ENCODE peak calls at places on chromosomes 7 and 10, in four cellular contexts. Q is MM.1S, K is right cardiac atrium, I is brain microvascular endothelial cell. W is an unnamed sample.

GRCh38 chr7:34486371-34486770 is 171.6 kb upstream of the NPSR1 start:
- DNase-seq in Q (no peak), K (no peak), I (no peak), W (no peak)

GRCh38 chr7:116463956-116464355 is 35.6 kb upstream of the CAV2 start:
- DNase-seq in Q (no peak), K (no peak), I (no peak), W (no peak)

GRCh38 chr7:6315786-6316185 is 43.4 kb upstream of the CYTH3 start:
- DNase-seq in Q (peak), K (no peak), I (no peak), W (no peak)

GRCh38 chr7:115707236-115707635 is 323.3 kb downstream of the TFEC start:
- DNase-seq in Q (peak), K (no peak), I (no peak), W (no peak)

GRCh38 chr10:99523251-99523773 is 9.4 kb upstream of the NKX2-3 start:
- DNase-seq in Q (no peak), K (no peak), I (no peak), W (no peak)

GRCh38 chr10:44369851-44370250 is 15.0 kb downstream of the CXCL12 start:
- DNase-seq in Q (no peak), K (no peak), I (no peak), W (no peak)

GRCh38 chr10:125679436-125679835 is 3.5 kb downstream of the TEX36 start:
- DNase-seq in Q (no peak), K (no peak), I (no peak), W (no peak)

GRCh38 chr10:123854003-123854402 is 37.6 kb downstream of the CPXM2 start:
- DNase-seq in Q (no peak), K (no peak), I (no peak), W (no peak)

GRCh38 chr7:19526639-19527038 is 182.2 kb downstream of the POLR1F start:
- DNase-seq in Q (no peak), K (no peak), I (no peak), W (no peak)

GRCh38 chr7:72213769-72214168 is 198.4 kb downstream of the CALN1 start:
- DNase-seq in Q (no peak), K (no peak), I (no peak), W (no peak)

DNA sequence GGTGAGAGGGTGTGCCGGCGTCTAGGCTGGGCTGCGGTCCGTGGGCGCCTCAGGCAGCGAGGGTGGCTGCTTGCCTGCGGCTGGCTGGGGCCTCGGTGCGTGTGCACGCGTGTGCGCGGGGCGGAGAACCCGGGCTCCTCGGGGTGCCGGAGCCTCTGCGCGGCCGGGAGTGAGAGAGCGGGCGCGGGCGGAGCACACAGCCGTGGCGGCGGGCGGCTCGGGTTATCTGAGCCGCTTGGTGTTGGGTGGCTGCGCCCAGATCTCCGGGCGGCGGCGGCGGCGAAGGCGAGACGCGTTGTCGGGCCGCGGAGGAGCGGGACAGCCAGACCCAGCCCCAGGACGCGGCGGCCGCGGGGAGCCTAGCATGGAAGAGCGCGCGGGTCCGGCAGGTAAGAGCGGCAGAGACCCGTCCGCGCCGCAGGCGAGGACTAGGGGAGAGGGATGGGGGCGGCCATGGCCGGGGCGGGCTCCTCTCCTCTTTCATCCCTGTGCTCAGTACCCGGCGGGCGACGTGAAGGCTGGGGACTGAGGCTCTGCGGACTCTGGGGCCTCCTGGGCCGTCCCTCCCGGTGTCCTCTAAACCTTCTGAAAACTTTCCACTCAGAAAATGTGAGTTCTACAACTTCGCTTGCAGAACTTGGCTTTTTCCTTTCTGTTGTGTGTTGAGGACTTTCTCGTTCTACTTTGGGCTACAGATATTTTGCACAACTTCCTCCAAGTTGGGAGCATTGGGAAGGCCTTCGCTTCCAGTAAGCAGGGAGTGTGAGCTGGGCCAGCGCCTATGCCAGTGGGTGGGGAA is 9.8 kb upstream of the PAX2 start:
- DNase-seq in Q (no peak), K (no peak), I (no peak), W (no peak)
- H3K4me3 ChIP-seq in Q (no peak), K (no peak), I (no peak), W (no peak)

GRCh38 chr7:125355899-125356298 is 426.3 kb upstream of the POT1 start:
- DNase-seq in Q (no peak), K (no peak), I (peak), W (no peak)
- H3K4me3 ChIP-seq in Q (no peak), K (no peak), I (no peak), W (no peak)

GRCh38 chr10:30691601-30692015 is 62.1 kb upstream of the LYZL2 start:
- DNase-seq in Q (no peak), K (no peak), I (no peak), W (no peak)
- H3K4me3 ChIP-seq in Q (no peak), K (no peak), I (no peak), W (no peak)

DNA sequence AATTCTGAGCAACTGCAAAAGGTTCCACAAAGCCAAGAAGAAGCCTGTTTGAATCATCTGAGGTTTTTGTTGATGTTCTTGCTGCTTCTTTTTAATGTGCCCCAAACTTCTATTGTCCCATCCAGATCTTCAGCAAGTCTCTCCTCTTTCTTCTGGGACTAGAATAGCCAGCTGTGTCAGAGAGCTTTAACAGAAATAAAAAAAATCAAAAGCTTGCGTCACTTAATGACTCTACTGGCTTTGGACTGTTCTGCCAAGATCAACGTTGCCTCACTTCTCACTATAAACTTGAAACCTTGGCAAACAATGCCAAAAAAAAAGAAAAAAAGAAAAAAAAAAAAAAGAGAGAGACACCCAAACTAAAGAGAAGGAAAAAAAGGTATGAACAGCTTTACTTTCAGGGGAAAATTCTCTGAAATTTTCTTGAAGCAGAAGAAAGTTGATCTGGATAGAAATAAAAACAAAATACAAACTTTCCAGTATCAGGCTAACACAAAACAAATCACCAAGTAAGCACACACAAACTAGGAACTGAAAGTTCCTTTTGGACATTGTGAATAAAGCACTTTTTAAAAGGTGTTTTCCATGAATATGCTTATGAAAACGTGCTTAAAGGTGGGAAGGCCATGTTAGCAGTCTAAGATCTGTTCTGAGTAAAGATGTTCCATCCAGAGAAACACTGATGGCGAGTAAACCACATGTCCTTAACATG is 14.8 kb downstream of the USP54 start:
- DNase-seq in Q (no peak), K (peak), I (peak), W (no peak)
- H3K4me3 ChIP-seq in Q (no peak), K (peak), I (no peak), W (no peak)

GRCh38 chr7:14690486-14690885 is 212.1 kb downstream of the DGKB start:
- DNase-seq in Q (no peak), K (no peak), I (no peak), W (no peak)
- H3K4me3 ChIP-seq in Q (no peak), K (no peak), I (no peak), W (no peak)

GRCh38 chr10:107653832-107654287 is 489.4 kb upstream of the SORCS1 start:
- DNase-seq in Q (peak), K (no peak), I (peak), W (peak)
- H3K4me3 ChIP-seq in Q (no peak), K (peak), I (peak), W (peak)

W was measured in Jurkat, Clone E6-1.